ENCODE peak calls at places on chromosome X, in four cellular contexts. L is PC-3, N is mammary epithelial cell, P is fibroblast of lung. G is an unnamed sample. For H3K4me1, the result is how much of the 10 kb centered on the place peaks cover.

GRCh38 chrX:18674417-18674787 is 2.5 kb upstream of the RS1 start:
- DNase-seq in L (no peak), N (no peak), P (no peak), G (peak)

GRCh38 chrX:12011075-12011474 is 127.2 kb upstream of the FRMPD4 start:
- DNase-seq in L (peak), N (peak), P (peak), G (no peak)

GRCh38 chrX:71106427-71106826 is at the start of gene CXorf65:
- DNase-seq in L (no peak), N (no peak), P (no peak), G (peak)

GRCh38 chrX:1646009-1646408 is 31.1 kb downstream of the ASMT start:
- DNase-seq in L (no peak), N (no peak), P (no peak), G (no peak)

GRCh38 chrX:100673397-100673953 is 29.5 kb downstream of the SRPX2 start:
- DNase-seq in L (peak), N (peak), P (peak), G (no peak)

GRCh38 chrX:724256-724655 is 93.7 kb downstream of the SHOX start:
- DNase-seq in L (no peak), N (no peak), P (no peak), G (no peak)

GRCh38 chrX:51894697-51895336 is 1.4 kb downstream of the MAGED1 start:
- DNase-seq in L (no peak), N (no peak), P (peak), G (peak)

GRCh38 chrX:139724626-139725025 is 16.7 kb upstream of the MCF2 start:
- DNase-seq in L (no peak), N (no peak), P (no peak), G (no peak)

GRCh38 chrX:11665144-11666040 is at the start of gene ARHGAP6:
- DNase-seq in L (peak), N (peak), P (peak), G (no peak)

GRCh38 chrX:106608016-106608415 is 3.8 kb upstream of the RADX start:
- DNase-seq in L (no peak), N (peak), P (no peak), G (no peak)

GRCh38 chrX:7215842-7216241 is 67.9 kb upstream of the PUDP start:
- DNase-seq in L (no peak), N (no peak), P (no peak), G (no peak)

GRCh38 chrX:12984629-12985303 is 9.9 kb downstream of the TMSB4X start:
- DNase-seq in L (peak), N (peak), P (peak), G (peak)

GRCh38 chrX:115449742-115450141 is 111.2 kb upstream of the PLS3 start:
- DNase-seq in L (no peak), N (no peak), P (peak), G (no peak)

GRCh38 chrX:72381439-72382198 is 75.9 kb upstream of the CITED1 start:
- DNase-seq in L (no peak), N (no peak), P (peak), G (no peak)

GRCh38 chrX:20432746-20433374 is 166.2 kb upstream of the RPS6KA3 start:
- DNase-seq in L (no peak), N (no peak), P (no peak), G (no peak)

GRCh38 chrX:46574337-46574940 is 874 bp downstream of the CHST7 start:
- DNase-seq in L (no peak), N (peak), P (no peak), G (no peak)

GRCh38 chrX:46447384-46447783 is 97.8 kb downstream of the ZNF674 start:
- DNase-seq in L (peak), N (no peak), P (no peak), G (no peak)

GRCh38 chrX:2479420-2479780 is 21.4 kb downstream of the DHRSX start:
- DNase-seq in L (no peak), N (no peak), P (no peak), G (no peak)

GRCh38 chrX:56429581-56429980 is 133.8 kb upstream of the UBQLN2 start:
- DNase-seq in L (no peak), N (no peak), P (no peak), G (no peak)

GRCh38 chrX:17842769-17843525 is 18.2 kb downstream of the RAI2 start:
- DNase-seq in L (no peak), N (no peak), P (peak), G (no peak)

GRCh38 chrX:143455045-143455444 is 62.2 kb downstream of the SPANXN3 start:
- DNase-seq in L (no peak), N (no peak), P (no peak), G (no peak)

GRCh38 chrX:68841251-68842049 is 12.6 kb downstream of the EFNB1 start:
- DNase-seq in L (no peak), N (no peak), P (no peak), G (no peak)

GRCh38 chrX:154374361-154375155 is at the start of gene FLNA:
- DNase-seq in L (peak), N (no peak), P (no peak), G (no peak)

GRCh38 chrX:154375156-154375504 is 696 bp upstream of the FLNA start:
- DNase-seq in L (no peak), N (no peak), P (no peak), G (no peak)

GRCh38 chrX:154372612-154373022 is 1.8 kb downstream of the FLNA start:
- DNase-seq in L (no peak), N (no peak), P (peak), G (no peak)

GRCh38 chrX:154371771-154372300 is 2.6 kb downstream of the FLNA start:
- DNase-seq in L (no peak), N (no peak), P (no peak), G (no peak)

GRCh38 chrX:154373340-154374306 is 811 bp downstream of the FLNA start:
- DNase-seq in L (peak), N (peak), P (peak), G (peak)
- H3K4me1 ChIP-seq in L (under half), N (under half), P (under half), G (under half)

DNA sequence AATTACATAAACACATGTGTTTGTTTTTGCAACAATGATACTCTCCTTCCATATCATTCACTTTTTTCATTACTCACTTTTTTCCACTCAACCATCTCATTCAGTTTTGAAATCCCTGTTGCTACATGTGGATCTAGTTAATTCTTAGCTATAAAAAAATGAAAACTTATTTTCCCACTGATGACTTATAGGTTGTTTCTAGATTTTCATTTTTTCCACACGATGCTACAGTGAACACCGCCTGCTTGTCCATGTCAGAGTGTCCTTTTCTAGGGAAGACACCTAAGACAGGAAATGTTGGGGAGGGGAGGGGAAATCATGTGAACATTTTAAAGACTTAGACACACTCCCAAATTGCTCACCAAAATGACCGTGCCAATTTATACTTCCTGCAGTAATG is 70.2 kb downstream of the SUPT20HL2 start:
- DNase-seq in L (no peak), N (no peak), P (no peak), G (no peak)
- H3K27ac ChIP-seq in L (no peak), N (no peak), P (no peak), G (no peak)

GRCh38 chrX:41491267-41492004 is 44.3 kb downstream of the NYX start:
- DNase-seq in L (peak), N (peak), P (peak), G (no peak)
- H3K4me2 ChIP-seq in L (peak), N (peak), P (peak), G (no peak)

GRCh38 chrX:14030248-14030592 is 528 bp upstream of the GEMIN8 start:
- DNase-seq in L (peak), N (peak), P (peak), G (no peak)
- H3K4me1 ChIP-seq in L (under half), N (under half), P (under half), G (under half)

GRCh38 chrX:134148293-134148692 is 88.7 kb upstream of the CCDC160 start:
- DNase-seq in L (no peak), N (no peak), P (no peak), G (no peak)
- H3K27ac ChIP-seq in L (no peak), N (no peak), P (no peak), G (peak)